ENCODE peak calls at places on chromosome 19, in four cellular contexts. W is hepatocyte; M is effector CD8-positive, alpha-beta T cell; D is Caco-2. A is an unnamed sample.

GRCh38 chr19:16019691-16020448 is 56.4 kb upstream of the TPM4 start:
- DNase-seq in M (no peak), W (no peak), D (no peak), A (no peak)

GRCh38 chr19:45995715-45996385 is 583 bp downstream of the CCDC61 start:
- DNase-seq in W (no peak), D (no peak), M (no peak), A (peak)

GRCh38 chr19:41897181-41897580 is 14.2 kb downstream of the ARHGEF1 start:
- DNase-seq in W (no peak), M (no peak), D (no peak), A (no peak)

GRCh38 chr19:8087876-8088275 is 35.3 kb downstream of the CCL25 start:
- DNase-seq in M (no peak), D (no peak), W (no peak), A (no peak)

GRCh38 chr19:20060282-20060681 is 17.5 kb upstream of the ZNF90 start:
- DNase-seq in D (no peak), M (no peak), W (no peak), A (no peak)

GRCh38 chr19:39411006-39411831 is 1.2 kb upstream of the PLEKHG2 start:
- DNase-seq in M (peak), W (peak), D (peak), A (no peak)

GRCh38 chr19:46271488-46272197 is 25.2 kb upstream of the HIF3A start:
- DNase-seq in D (no peak), W (peak), M (no peak), A (peak)

GRCh38 chr19:35265126-35265995 is 3.4 kb upstream of the USF2 start:
- DNase-seq in W (no peak), M (no peak), D (peak), A (no peak)

GRCh38 chr19:1094655-1094977 is 559 bp downstream of the POLR2E start:
- DNase-seq in D (no peak), M (no peak), W (no peak), A (no peak)

GRCh38 chr19:28820289-28820688 is 392.7 kb downstream of the UQCRFS1 start:
- DNase-seq in M (no peak), D (no peak), W (no peak), A (no peak)

GRCh38 chr19:43687660-43687997 is 17.7 kb upstream of the PLAUR start:
- DNase-seq in M (no peak), D (no peak), W (no peak), A (no peak)

GRCh38 chr19:8158411-8159074 is 9.2 kb upstream of the FBN3 start:
- DNase-seq in D (peak), M (no peak), W (peak), A (peak)

GRCh38 chr19:8505680-8506401 is 3.4 kb upstream of the PRAM1 start:
- DNase-seq in D (peak), M (peak), W (peak), A (peak)

GRCh38 chr19:55113570-55114039 is 3.8 kb downstream of the PPP1R12C start:
- DNase-seq in M (no peak), D (peak), W (peak), A (peak)

GRCh38 chr19:18379803-18380747 is 5.9 kb upstream of the GDF15 start:
- DNase-seq in M (no peak), W (peak), D (peak), A (peak)

GRCh38 chr19:409006-409514 is at the start of gene C2CD4C:
- DNase-seq in M (no peak), D (peak), W (peak), A (peak)

GRCh38 chr19:10975374-10976036 is 14.7 kb downstream of the SMARCA4 start:
- DNase-seq in D (no peak), M (no peak), W (peak), A (peak)

GRCh38 chr19:23075031-23075733 is 41.6 kb upstream of the ZNF730 start:
- DNase-seq in M (no peak), W (peak), D (no peak), A (peak)

GRCh38 chr19:35643255-35644205 is 2.0 kb downstream of the ETV2 start:
- DNase-seq in M (peak), D (peak), W (peak), A (peak)

GRCh38 chr19:27792576-27793127 is 1420.3 kb downstream of the UQCRFS1 start:
- DNase-seq in W (no peak), D (no peak), M (no peak), A (no peak)

GRCh38 chr19:40616178-40616577 is 15.0 kb downstream of the LTBP4 start:
- DNase-seq in W (no peak), D (no peak), M (no peak), A (no peak)

GRCh38 chr19:29887498-29887897 is 54.5 kb upstream of the URI1 start:
- DNase-seq in D (no peak), W (peak), M (no peak), A (no peak)

GRCh38 chr19:33883869-33884519 is 87.3 kb downstream of the KCTD15 start:
- DNase-seq in D (no peak), W (no peak), M (no peak), A (no peak)

GRCh38 chr19:33954686-33955085 is 158.0 kb downstream of the KCTD15 start:
- DNase-seq in D (no peak), M (no peak), W (no peak), A (no peak)

GRCh38 chr19:48639483-48640375 is 2.5 kb upstream of the DBP start:
- DNase-seq in W (no peak), D (peak), M (no peak), A (peak)

GRCh38 chr19:11420894-11421606 is 1.9 kb upstream of the RGL3 start:
- DNase-seq in W (peak), M (no peak), D (no peak), A (no peak)

GRCh38 chr19:16654151-16654550 is 5.8 kb downstream of the SMIM7 start:
- DNase-seq in W (no peak), M (no peak), D (no peak), A (peak)

GRCh38 chr19:1237754-1238372 is at the start of gene CBARP:
- DNase-seq in W (peak), M (peak), D (no peak), A (peak)

GRCh38 chr19:7559102-7559501 is 23.6 kb downstream of the PNPLA6 start:
- DNase-seq in W (no peak), D (no peak), M (no peak), A (no peak)

GRCh38 chr19:6071840-6072239 is 38.5 kb downstream of the RFX2 start:
- DNase-seq in D (no peak), M (no peak), W (no peak), A (no peak)

GRCh38 chr19:41577833-41578232 is 1.9 kb downstream of the CEACAM21 start:
- DNase-seq in D (no peak), W (no peak), M (no peak), A (no peak)

GRCh38 chr19:49490287-49491029 is 3.0 kb downstream of the RPL13A start:
- DNase-seq in D (no peak), W (no peak), M (no peak), A (no peak)

GRCh38 chr19:13150919-13151604 is 851 bp downstream of the IER2 start:
- DNase-seq in W (peak), M (peak), D (peak), A (peak)

GRCh38 chr19:2309734-2310362 is 1.9 kb upstream of the LINGO3 start:
- DNase-seq in D (no peak), M (no peak), W (no peak), A (peak)

GRCh38 chr19:44576843-44577565 is 36.4 kb upstream of the IGSF23 start:
- DNase-seq in M (no peak), W (peak), D (peak), A (peak)

GRCh38 chr19:850221-850978 is 1.7 kb upstream of the ELANE start:
- DNase-seq in M (no peak), D (peak), W (peak), A (peak)

GRCh38 chr19:50328257-50329145 is 676 bp downstream of the KCNC3 start:
- DNase-seq in M (no peak), W (peak), D (no peak), A (no peak)

GRCh38 chr19:54464624-54465266 is 1.2 kb upstream of the LENG9 start:
- DNase-seq in W (peak), M (peak), D (peak), A (peak)